ENCODE peak calls at places on chromosomes 6 and 20, in ten cellular contexts. I is bronchial epithelial cell; W is AG09309; B is left cardiac atrium; X is activated T-cell treated with anti-CD3 and anti-CD28 coated beads, Interleukin-2, amount 50 U/mL, for 72 hours; T is HT1080; A is cardiac septum; Q is sciatic nerve; G is pancreas; F is HFF-Myc. Y is an unnamed sample.

GRCh38 chr6:66173587-66173986 is 466.6 kb upstream of the EYS start:
- DNase-seq in I (no peak), W (no peak), B (no peak), X (no peak), T (no peak), A (no peak), Q (no peak), G (no peak), F (no peak), Y (no peak)

GRCh38 chr6:108166664-108167448 is 1.0 kb downstream of the NR2E1 start:
- DNase-seq in I (no peak), W (no peak), B (no peak), X (no peak), T (no peak), A (no peak), Q (no peak), G (no peak), F (no peak), Y (no peak)

GRCh38 chr20:4160761-4161305 is 145.5 kb upstream of the RNF24 start:
- DNase-seq in I (peak; percentile 66), W (no peak), B (peak; percentile 57), X (peak; percentile 53), T (no peak), A (no peak), Q (peak; percentile 86), G (no peak), F (no peak), Y (peak; percentile 75)

GRCh38 chr6:106158816-106159215 is 72.7 kb downstream of the PRDM1 start:
- DNase-seq in I (no peak), W (no peak), B (no peak), X (no peak), T (no peak), A (no peak), Q (no peak), G (no peak), F (no peak), Y (no peak)

GRCh38 chr6:134447423-134447822 is 129.5 kb upstream of the SGK1 start:
- DNase-seq in I (peak; percentile 59), W (no peak), B (no peak), X (no peak), T (no peak), A (no peak), Q (no peak), G (peak; percentile 48), F (no peak), Y (no peak)

GRCh38 chr6:148885920-148886845 is 139.4 kb downstream of the UST start:
- DNase-seq in I (peak; percentile 93), W (no peak), B (no peak), X (no peak), T (no peak), A (no peak), Q (no peak), G (no peak), F (no peak), Y (no peak)

GRCh38 chr20:53693265-53693871 is 99.7 kb upstream of the ZNF217 start:
- DNase-seq in I (no peak), W (no peak), B (no peak), X (no peak), T (no peak), A (no peak), Q (no peak), G (no peak), F (no peak), Y (no peak)

GRCh38 chr20:6053064-6053775 is 640 bp downstream of the LRRN4 start:
- DNase-seq in I (no peak), W (no peak), B (no peak), X (no peak), T (no peak), A (no peak), Q (no peak), G (no peak), F (no peak), Y (no peak)

GRCh38 chr6:156699017-156699421 is 78.2 kb upstream of the ARID1B start:
- DNase-seq in I (peak; percentile 99), W (no peak), B (no peak), X (no peak), T (peak; percentile 91), A (no peak), Q (no peak), G (no peak), F (peak; percentile 19), Y (no peak)

GRCh38 chr6:35177139-35177538 is 36.0 kb upstream of the TCP11 start:
- DNase-seq in I (no peak), W (no peak), B (no peak), X (no peak), T (peak; percentile 32), A (no peak), Q (no peak), G (no peak), F (no peak), Y (no peak)

GRCh38 chr6:379367-380181 is 12.0 kb upstream of the IRF4 start:
- DNase-seq in I (no peak), W (no peak), B (no peak), X (no peak), T (peak; percentile 0), A (no peak), Q (peak; percentile 62), G (no peak), F (no peak), Y (no peak)

GRCh38 chr6:107641500-107641931 is 151.6 kb downstream of the SOBP start:
- DNase-seq in I (peak; percentile 53), W (no peak), B (no peak), X (no peak), T (no peak), A (no peak), Q (no peak), G (peak; percentile 52), F (no peak), Y (no peak)

GRCh38 chr6:111796310-111796918 is 76.8 kb downstream of the FYN start:
- DNase-seq in I (no peak), W (no peak), B (no peak), X (no peak), T (no peak), A (no peak), Q (no peak), G (no peak), F (no peak), Y (no peak)

GRCh38 chr6:134676307-134677281 is 273.3 kb downstream of the ALDH8A1 start:
- DNase-seq in I (peak; percentile 58), W (no peak), B (no peak), X (no peak), T (no peak), A (no peak), Q (no peak), G (no peak), F (peak; percentile 4), Y (no peak)